ENCODE peak calls at places on chromosomes 12 and 14, in four cellular contexts. F, A, I and H are unnamed samples.

GRCh38 chr12:117192057-117192456 is 1.8 kb upstream of the FBXO21 start:
- DNase-seq in F (no peak), I (no peak), A (peak), H (no peak)

GRCh38 chr12:117403586-117404139 is 42.2 kb upstream of the NOS1 start:
- DNase-seq in A (no peak), F (no peak), I (no peak), H (no peak)

GRCh38 chr12:66664076-66664475 is 14.8 kb downstream of the GRIP1 start:
- DNase-seq in I (no peak), F (no peak), A (no peak), H (no peak)

GRCh38 chr12:118190266-118190665 is 54.3 kb downstream of the PEBP1 start:
- DNase-seq in F (no peak), I (peak), A (no peak), H (no peak)

GRCh38 chr14:84885061-84885460 is 644.9 kb upstream of the FLRT2 start:
- DNase-seq in F (no peak), A (no peak), I (no peak), H (no peak)

GRCh38 chr12:3313066-3313465 is 177.9 kb upstream of the PRMT8 start:
- DNase-seq in F (no peak), I (no peak), A (no peak), H (no peak)

GRCh38 chr12:54016478-54016964 is 7.7 kb downstream of the HOXC8 start:
- DNase-seq in I (no peak), F (no peak), A (no peak), H (no peak)

GRCh38 chr14:50978888-50979287 is 34.6 kb upstream of the PYGL start:
- DNase-seq in A (no peak), F (no peak), I (no peak), H (no peak)

GRCh38 chr12:38155020-38155395 is 161.6 kb upstream of the ALG10B start:
- DNase-seq in F (no peak), A (no peak), I (no peak), H (no peak)

GRCh38 chr14:100818221-100818699 is 7.7 kb upstream of the MEG3 start:
- DNase-seq in I (no peak), A (no peak), F (peak), H (no peak)

GRCh38 chr14:102948698-102949061 is 26.2 kb downstream of the AMN start:
- DNase-seq in I (no peak), F (no peak), A (no peak), H (no peak)

GRCh38 chr14:22370084-22370847 is 218.8 kb downstream of the DAD1 start:
- DNase-seq in I (no peak), F (no peak), A (no peak), H (no peak)

GRCh38 chr14:84127430-84127829 is 1402.5 kb upstream of the FLRT2 start:
- DNase-seq in A (no peak), I (no peak), F (no peak), H (no peak)

GRCh38 chr14:37580146-37580545 is 14.9 kb downstream of the FOXA1 start:
- DNase-seq in I (no peak), A (no peak), F (no peak), H (no peak)

GRCh38 chr12:124466200-124467128 is 100.9 kb downstream of the NCOR2 start:
- DNase-seq in F (no peak), A (no peak), I (no peak), H (no peak)

GRCh38 chr12:32183646-32184045 is 77.0 kb downstream of the BICD1 start:
- DNase-seq in I (no peak), F (peak), A (peak), H (no peak)

GRCh38 chr12:98725481-98726247 is 80.6 kb downstream of the APAF1 start:
- DNase-seq in F (peak), A (peak), I (peak), H (peak)

GRCh38 chr14:78764240-78764639 is 594.1 kb downstream of the NRXN3 start:
- DNase-seq in I (no peak), A (no peak), F (no peak), H (no peak)

GRCh38 chr12:53523131-53523530 is 15.8 kb upstream of the NPFF start:
- DNase-seq in F (no peak), A (no peak), I (no peak), H (no peak)

GRCh38 chr14:77041837-77042557 is 13.5 kb upstream of the IRF2BPL start:
- DNase-seq in F (no peak), I (no peak), A (peak), H (no peak)

GRCh38 chr12:124524231-124524925 is 43.0 kb downstream of the NCOR2 start:
- DNase-seq in F (no peak), A (no peak), I (no peak), H (no peak)

GRCh38 chr12:32455607-32456063 is 56.3 kb downstream of the FGD4 start:
- DNase-seq in F (peak), I (peak), A (peak), H (peak)

GRCh38 chr14:34465069-34465859 is 3.2 kb upstream of the SPTSSA start:
- DNase-seq in F (peak), I (no peak), A (peak), H (no peak)

GRCh38 chr12:57389033-57389432 is 41.8 kb downstream of the R3HDM2 start:
- DNase-seq in F (no peak), I (no peak), A (no peak), H (peak)

GRCh38 chr12:59122784-59123183 is 202.5 kb upstream of the LRIG3 start:
- DNase-seq in I (no peak), F (no peak), A (no peak), H (no peak)

GRCh38 chr12:130063866-130064265 is 98.4 kb upstream of the FZD10 start:
- DNase-seq in A (no peak), F (no peak), I (no peak), H (no peak)

GRCh38 chr14:55303646-55304277 is 32.5 kb downstream of the FBXO34 start:
- DNase-seq in A (no peak), I (no peak), F (no peak), H (no peak)

GRCh38 chr14:96690713-96691383 is 106.3 kb upstream of the VRK1 start:
- DNase-seq in I (no peak), A (no peak), F (no peak), H (no peak)
- TF ChIP-seq ELF1 in I (no peak), A (no peak), F (no peak), H (no peak)

GRCh38 chr12:120110550-120111501 is 5.7 kb downstream of the RAB35 start:
- DNase-seq in F (no peak), A (no peak), I (no peak), H (no peak)
- TF ChIP-seq REST in F (no peak), A (no peak), I (no peak), H (no peak)

GRCh38 chr12:132152411-132152821 is 8.2 kb downstream of the NOC4L start:
- DNase-seq in F (no peak), I (no peak), A (no peak), H (no peak)
- TF ChIP-seq ELF1 in F (no peak), I (no peak), A (no peak), H (no peak)

GRCh38 chr14:93430889-93431670 is at the start of gene UNC79:
- DNase-seq in I (peak), F (no peak), A (peak), H (no peak)
- TF ChIP-seq REST in I (peak), F (peak), A (no peak), H (peak)

DNA sequence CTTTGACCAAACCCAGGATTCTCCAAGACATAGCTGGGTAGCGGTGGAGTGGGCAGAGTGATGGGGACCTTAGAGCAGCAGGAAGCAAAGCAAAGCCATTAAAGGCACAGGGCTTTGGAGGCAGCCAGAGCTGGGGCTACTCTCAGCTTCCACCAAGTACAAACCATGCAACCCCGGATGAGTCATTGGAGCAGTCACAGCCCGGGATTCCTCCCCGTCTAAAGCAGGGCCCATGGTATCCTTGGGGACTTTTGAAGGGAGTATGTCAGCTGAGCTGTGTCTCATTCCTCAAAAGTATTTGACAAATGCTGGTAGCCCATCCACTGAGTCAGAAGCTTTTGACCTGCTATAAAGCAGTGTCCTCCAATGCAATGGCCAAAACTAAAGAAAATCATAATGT is 9.7 kb upstream of the IFI27 start:
- DNase-seq in F (no peak), I (no peak), A (no peak), H (no peak)
- TF ChIP-seq ELF1 in F (no peak), I (no peak), A (no peak), H (no peak)

GRCh38 chr14:89699076-89699475 is 255.5 kb downstream of the EFCAB11 start:
- DNase-seq in F (no peak), A (no peak), I (no peak), H (no peak)

GRCh38 chr14:89707086-89707485 is 247.4 kb downstream of the EFCAB11 start:
- DNase-seq in I (no peak), F (no peak), A (no peak), H (no peak)

GRCh38 chr14:89701079-89702043 is 253.2 kb downstream of the EFCAB11 start:
- DNase-seq in A (peak), F (peak), I (peak), H (peak)

GRCh38 chr14:89697281-89698060 is 257.1 kb downstream of the EFCAB11 start:
- DNase-seq in I (no peak), A (no peak), F (no peak), H (no peak)

DNA sequence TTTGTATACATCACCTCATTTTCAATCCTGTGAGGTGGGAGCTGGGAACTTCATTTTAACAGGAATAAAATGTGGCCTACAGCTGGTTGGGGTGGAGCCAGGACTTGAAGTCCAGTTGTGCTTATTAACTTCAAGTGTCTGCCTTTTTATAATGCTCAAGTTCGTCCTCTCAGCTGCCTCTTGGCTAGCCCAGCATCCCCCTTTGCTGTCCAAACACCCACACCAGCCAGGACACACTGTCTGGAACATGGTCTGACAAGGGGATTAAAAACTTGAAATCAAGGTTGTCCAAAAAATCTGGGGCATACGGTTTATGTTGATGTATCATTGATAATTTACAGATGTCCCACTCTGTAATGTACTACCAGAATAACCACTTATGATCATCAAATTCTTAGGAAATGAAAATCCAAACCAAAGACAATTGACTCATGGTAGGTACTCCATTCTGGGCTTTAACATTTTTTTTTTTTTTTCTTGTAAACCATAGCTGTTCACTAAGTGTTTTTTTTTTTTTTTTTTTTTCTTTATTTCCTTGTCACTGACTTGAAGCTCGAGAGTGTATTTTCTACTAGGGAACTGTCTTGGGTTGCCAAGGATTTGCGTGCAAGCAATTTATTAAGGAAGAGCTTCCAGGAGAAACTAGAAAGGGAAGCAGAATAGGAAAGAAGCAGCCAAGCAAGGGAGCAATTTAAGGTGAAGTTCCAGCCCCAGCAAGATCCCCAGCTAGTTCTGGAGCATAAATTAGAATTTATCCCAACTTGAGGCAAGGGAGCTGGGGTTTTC is 252.2 kb downstream of the EFCAB11 start:
- DNase-seq in F (no peak), I (no peak), A (no peak), H (no peak)
- TF ChIP-seq REST in F (no peak), I (no peak), A (no peak), H (no peak)